ENCODE peak calls at places on chromosomes 13 and 19, in seven cellular contexts. R is thyroid gland, S is NB4, T is HFF-Myc, E is A549, H is lung, I is GM23338. Z is an unnamed sample.

GRCh38 chr19:3150739-3151329 is 15.0 kb downstream of the GNA15 start:
- DNase-seq in R (no peak), S (no peak), T (no peak), E (no peak), H (no peak), I (no peak), Z (no peak)

GRCh38 chr13:71663431-71663830 is 203.6 kb downstream of the DACH1 start:
- DNase-seq in R (no peak), S (no peak), T (no peak), E (no peak), H (no peak), I (no peak), Z (no peak)

GRCh38 chr19:57642396-57643046 is 9.6 kb downstream of the ZNF211 start:
- DNase-seq in R (peak; percentile 63), S (no peak), T (no peak), E (no peak), H (no peak), I (no peak), Z (no peak)

GRCh38 chr19:10289836-10290438 is at the start of gene ICAM5:
- DNase-seq in R (no peak), S (peak; percentile 81), T (no peak), E (peak; percentile 50), H (no peak), I (peak; percentile 47), Z (no peak)

GRCh38 chr13:45811891-45812583 is 39.5 kb downstream of the SIAH3 start:
- DNase-seq in R (no peak), S (no peak), T (no peak), E (no peak), H (no peak), I (no peak), Z (no peak)

GRCh38 chr19:27744926-27745844 is 1467.8 kb downstream of the UQCRFS1 start:
- DNase-seq in R (no peak), S (no peak), T (no peak), E (no peak), H (peak; percentile 15), I (no peak), Z (no peak)

GRCh38 chr19:30029721-30030510 is 87.9 kb downstream of the URI1 start:
- DNase-seq in R (no peak), S (no peak), T (peak; percentile 43), E (peak; percentile 54), H (no peak), I (no peak), Z (no peak)

GRCh38 chr13:31912641-31913401 is 118.8 kb upstream of the FRY start:
- DNase-seq in R (no peak), S (no peak), T (no peak), E (no peak), H (no peak), I (no peak), Z (no peak)

GRCh38 chr13:98577823-98578285 is 947 bp upstream of the STK24 start:
- DNase-seq in R (no peak), S (no peak), T (no peak), E (peak; percentile 7), H (no peak), I (no peak), Z (no peak)

GRCh38 chr19:43748205-43748594 is 6.6 kb downstream of the SMG9 start:
- DNase-seq in R (no peak), S (no peak), T (no peak), E (no peak), H (no peak), I (no peak), Z (no peak)

GRCh38 chr13:25463496-25463895 is 91.7 kb downstream of the ATP8A2 start:
- DNase-seq in R (no peak), S (no peak), T (no peak), E (no peak), H (no peak), I (no peak), Z (no peak)

GRCh38 chr19:7602935-7603497 is 7.4 kb downstream of the CAMSAP3 start:
- DNase-seq in R (peak; percentile 54), S (no peak), T (no peak), E (no peak), H (no peak), I (no peak), Z (no peak)

GRCh38 chr13:95533545-95534135 is 18.9 kb upstream of the CLDN10 start:
- DNase-seq in R (no peak), S (no peak), T (no peak), E (no peak), H (no peak), I (peak; percentile 64), Z (no peak)

GRCh38 chr19:51195316-51195586 is 29.6 kb upstream of the CD33 start:
- DNase-seq in R (no peak), S (no peak), T (no peak), E (no peak), H (no peak), I (no peak), Z (no peak)

GRCh38 chr19:9934132-9934950 is 2.0 kb downstream of the OLFM2 start:
- DNase-seq in R (peak; percentile 84), S (peak; percentile 85), T (peak; percentile 42), E (peak; percentile 75), H (peak; percentile 75), I (peak; percentile 95), Z (no peak)

GRCh38 chr13:30398601-30399072 is 23.7 kb upstream of the UBE2L5 start:
- DNase-seq in R (no peak), S (no peak), T (no peak), E (no peak), H (no peak), I (no peak), Z (no peak)

GRCh38 chr19:37973666-37974065 is 66.7 kb downstream of the SIPA1L3 start:
- DNase-seq in R (no peak), S (no peak), T (no peak), E (no peak), H (no peak), I (no peak), Z (no peak)

GRCh38 chr19:16244091-16244490 is 46.4 kb downstream of the AP1M1 start:
- DNase-seq in R (no peak), S (no peak), T (no peak), E (no peak), H (no peak), I (no peak), Z (no peak)

GRCh38 chr19:56118666-56119584 is 2.2 kb downstream of the ZNF787 start:
- DNase-seq in R (no peak), S (peak; percentile 18), T (no peak), E (no peak), H (no peak), I (no peak), Z (no peak)

GRCh38 chr19:23273594-23274412 is 23.6 kb upstream of the ZNF724 start:
- DNase-seq in R (peak; percentile 96), S (peak; percentile 96), T (peak; percentile 72), E (peak; percentile 82), H (peak; percentile 93), I (peak; percentile 98), Z (peak; percentile 58)

GRCh38 chr19:45496349-45496953 is 396 bp downstream of the RTN2 start:
- DNase-seq in R (no peak), S (peak; percentile 38), T (no peak), E (no peak), H (no peak), I (peak; percentile 86), Z (no peak)

DNA sequence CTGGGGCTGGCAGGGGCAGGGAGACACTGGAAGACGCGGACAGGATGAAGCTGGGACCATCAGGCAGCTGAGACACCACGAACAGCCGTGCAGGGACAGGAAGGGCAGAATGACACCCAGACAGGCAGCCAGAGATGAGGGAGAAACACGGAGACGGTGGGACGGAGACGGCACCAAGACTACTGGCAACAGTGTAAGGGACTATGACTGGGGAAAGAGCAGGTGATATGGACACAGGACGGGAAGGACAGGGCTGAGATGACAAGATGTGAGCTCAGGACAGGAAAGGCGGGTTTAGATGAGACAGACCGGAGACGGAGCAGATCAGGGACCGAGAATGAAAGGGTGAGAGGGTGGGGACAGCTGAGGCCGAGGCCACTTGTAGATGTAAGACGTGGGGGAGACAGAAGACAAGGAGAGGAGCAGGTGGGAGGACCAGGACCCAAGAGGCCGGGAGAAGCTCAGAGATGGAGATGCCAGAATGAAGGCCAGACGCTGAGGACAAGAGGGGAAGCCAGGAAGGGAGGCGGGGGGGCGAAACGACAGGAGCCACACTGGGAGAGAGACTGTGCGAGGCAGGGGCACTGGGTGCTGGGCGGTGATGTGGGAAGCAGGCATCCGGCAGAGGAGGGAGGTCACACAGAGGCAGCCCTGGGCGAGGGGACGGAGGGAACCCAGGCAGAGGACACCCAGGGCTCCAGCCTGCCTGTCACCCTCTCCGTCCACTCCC is 17.5 kb upstream of the EHD2 start:
- DNase-seq in R (no peak), S (no peak), T (no peak), E (no peak), H (no peak), I (no peak), Z (no peak)
- H3K4me3 ChIP-seq in R (no peak overlapping the region), S (no peak overlapping the region), T (no peak overlapping the region), E (no peak overlapping the region), H (no peak overlapping the region), I (no peak overlapping the region), Z (no peak overlapping the region)

GRCh38 chr13:97212540-97213146 is 9.5 kb upstream of the MBNL2 start:
- DNase-seq in R (no peak), S (peak; percentile 40), T (no peak), E (peak; percentile 48), H (no peak), I (peak; percentile 26), Z (no peak)
- TF ChIP-seq CTCF in R (peak; percentile 37), S (peak; percentile 72), T (peak; percentile 72), E (peak; percentile 54), H (no peak), I (peak; percentile 59), Z (peak; percentile 87)

DNA sequence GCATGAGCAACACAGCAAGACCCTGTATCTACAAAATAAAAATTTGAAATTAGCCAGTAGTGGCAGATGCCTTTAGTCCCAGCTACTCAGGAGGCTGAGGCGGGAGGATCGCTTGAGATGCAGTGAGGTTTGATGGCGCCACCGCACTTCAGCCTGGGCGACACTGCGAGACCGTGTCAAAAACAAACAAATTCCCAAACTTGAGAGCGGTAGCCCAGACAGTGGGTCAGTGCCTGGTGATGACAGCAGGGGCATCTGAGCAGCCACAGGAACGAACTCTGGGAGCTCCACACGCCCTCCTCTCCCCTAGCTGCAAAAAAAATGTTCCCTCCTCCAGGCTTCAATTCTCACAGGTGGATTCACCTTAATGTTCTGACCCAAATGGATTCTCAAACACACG is 14.1 kb downstream of the ZNF490 start:
- DNase-seq in R (peak; percentile 11), S (no peak), T (no peak), E (no peak), H (no peak), I (no peak), Z (no peak)
- H3K4me3 ChIP-seq in R (no peak overlapping the region), S (no peak overlapping the region), T (no peak overlapping the region), E (no peak overlapping the region), H (no peak overlapping the region), I (no peak overlapping the region), Z (peak overlapping the region; percentile 38)

GRCh38 chr19:53947624-53948023 is 15.1 kb upstream of the CACNG8 start:
- DNase-seq in R (no peak), S (peak; percentile 43), T (no peak), E (peak; percentile 84), H (no peak), I (peak; percentile 85), Z (no peak)
- TF ChIP-seq CTCF in R (no peak), S (peak; percentile 30), T (peak; percentile 29), E (peak; percentile 40), H (no peak), I (peak; percentile 67), Z (no peak)

GRCh38 chr19:48501446-48501960 is 10.1 kb downstream of the LMTK3 start:
- DNase-seq in R (peak; percentile 81), S (no peak), T (no peak), E (no peak), H (peak; percentile 76), I (peak; percentile 99), Z (no peak)
- H3K4me3 ChIP-seq in R (peak overlapping the region; percentile 21), S (peak overlapping the region; percentile 6), T (no peak overlapping the region), E (peak overlapping the region; percentile 45), H (peak overlapping the region; percentile 38), I (peak overlapping the region; percentile 73), Z (peak overlapping the region; percentile 52)